ENCODE peak calls at places on chromosomes 13 and 19, in five cellular contexts. B is nucleus accumbens; I is activated T-helper 2 cell treated with anti-CD3 and anti-CD28 coated beads, Interferon-gamma antibody, Interleukin-2, Interleukin-4, amounts not matched to agents 10 μg/mL and 5 μg/mL and 100 μg/mL, durations not matched to agents 14 hours and 24 hours and 36 hours; W is AML-193; Q is IMR-90. F is an unnamed sample.

GRCh38 chr13:111494641-111495040 is 174.2 kb downstream of the TEX29 start:
- DNase-seq in I (no peak), Q (no peak), B (no peak), W (no peak), F (no peak)

GRCh38 chr19:39448271-39448670 is 2.9 kb downstream of the SUPT5H start:
- DNase-seq in B (no peak), W (no peak), I (no peak), Q (peak; percentile 51), F (no peak)

GRCh38 chr19:3694361-3695123 is 5.7 kb downstream of the PIP5K1C start:
- DNase-seq in I (no peak), B (no peak), W (no peak), Q (no peak), F (no peak)

GRCh38 chr13:75762066-75762937 is 126.2 kb downstream of the LMO7 start:
- DNase-seq in I (peak; percentile 32), B (no peak), W (no peak), Q (peak; percentile 63), F (no peak)

GRCh38 chr19:14073925-14074838 is 1.6 kb downstream of the MISP3 start:
- DNase-seq in I (no peak), B (no peak), Q (peak; percentile 25), W (no peak), F (no peak)

GRCh38 chr19:46115396-46116109 is 8.9 kb downstream of the IGFL3 start:
- DNase-seq in B (no peak), W (no peak), Q (peak; percentile 81), I (peak; percentile 14), F (no peak)

GRCh38 chr19:2419754-2420153 is 7.6 kb downstream of the TIMM13 start:
- DNase-seq in B (no peak), W (no peak), I (no peak), Q (no peak), F (no peak)

GRCh38 chr19:32691952-32692726 is 518 bp downstream of the NUDT19 start:
- DNase-seq in W (peak; percentile 39), Q (peak; percentile 69), B (peak; percentile 40), I (peak; percentile 59), F (peak; percentile 47)

GRCh38 chr19:16143399-16144215 is at the start of gene HSH2D:
- DNase-seq in I (peak; percentile 79), B (no peak), W (peak; percentile 65), Q (no peak), F (no peak)

GRCh38 chr19:4229179-4229931 is at the start of gene EBI3:
- DNase-seq in W (no peak), Q (peak; percentile 65), I (no peak), B (no peak), F (no peak)

GRCh38 chr13:35768551-35768950 is 292.1 kb upstream of the MAB21L1 start:
- DNase-seq in Q (peak; percentile 76), W (no peak), B (no peak), I (no peak), F (no peak)

GRCh38 chr13:23087884-23088283 is 92.9 kb upstream of the SGCG start:
- DNase-seq in Q (peak; percentile 20), I (no peak), B (no peak), W (peak; percentile 36), F (no peak)

GRCh38 chr19:39416626-39417120 is 4.2 kb downstream of the PLEKHG2 start:
- DNase-seq in Q (no peak), W (no peak), I (no peak), B (no peak), F (no peak)

GRCh38 chr19:51076602-51077213 is 6.0 kb downstream of the KLK14 start:
- DNase-seq in W (no peak), Q (no peak), I (no peak), B (no peak), F (no peak)

GRCh38 chr13:101661839-101662238 is 209.4 kb downstream of the ITGBL1 start:
- DNase-seq in W (no peak), I (no peak), Q (no peak), B (no peak), F (no peak)

GRCh38 chr13:109144693-109145437 is 515.5 kb downstream of the MYO16 start:
- DNase-seq in W (no peak), I (no peak), B (no peak), Q (no peak), F (no peak)

GRCh38 chr19:19040417-19040816 is 7.0 kb downstream of the ARMC6 start:
- DNase-seq in W (no peak), I (no peak), B (no peak), Q (peak; percentile 91), F (no peak)

GRCh38 chr13:48500652-48501197 is 32.2 kb downstream of the RCBTB2 start:
- DNase-seq in Q (peak; percentile 96), W (peak; percentile 98), I (no peak), B (no peak), F (peak; percentile 20)